ENCODE peak calls at places on chromosomes 4 and X, in eight cellular contexts. One of them, this sample, is unnamed.

GRCh38 chr4:156575430-156576073 is 396.0 kb downstream of the PDGFC start:
- DNase-seq in tibial artery: no peak
- DNase-seq in pancreas: no peak
- DNase-seq in fibroblast of the aortic adventitia: no peak
- DNase-seq in IMR-90: no peak
- DNase-seq in GM23338: peak
- DNase-seq in BJ: no peak
- DNase-seq in A549: no peak
- DNase-seq in this sample: no peak

GRCh38 chrX:15143825-15144121 is 126.1 kb downstream of the ASB9 start:
- DNase-seq in A549: no peak
- DNase-seq in fibroblast of the aortic adventitia: no peak
- DNase-seq in pancreas: no peak
- DNase-seq in tibial artery: no peak
- DNase-seq in GM23338: peak
- DNase-seq in IMR-90: no peak
- DNase-seq in BJ: no peak
- DNase-seq in this sample: no peak

GRCh38 chr4:186942745-186943606 is 219.3 kb upstream of the FAT1 start:
- DNase-seq in IMR-90: peak
- DNase-seq in fibroblast of the aortic adventitia: no peak
- DNase-seq in BJ: no peak
- DNase-seq in pancreas: no peak
- DNase-seq in A549: no peak
- DNase-seq in tibial artery: no peak
- DNase-seq in GM23338: no peak
- DNase-seq in this sample: no peak

GRCh38 chr4:88276952-88277710 is 7.2 kb downstream of the PPM1K start:
- DNase-seq in IMR-90: no peak
- DNase-seq in GM23338: peak
- DNase-seq in pancreas: no peak
- DNase-seq in fibroblast of the aortic adventitia: no peak
- DNase-seq in BJ: no peak
- DNase-seq in A549: no peak
- DNase-seq in tibial artery: no peak
- DNase-seq in this sample: no peak

GRCh38 chr4:65661469-65661868 is 8.8 kb downstream of the EPHA5 start:
- DNase-seq in BJ: no peak
- DNase-seq in fibroblast of the aortic adventitia: peak
- DNase-seq in pancreas: no peak
- DNase-seq in GM23338: peak
- DNase-seq in A549: no peak
- DNase-seq in IMR-90: no peak
- DNase-seq in tibial artery: no peak
- DNase-seq in this sample: no peak

GRCh38 chrX:40663880-40664630 is 16.7 kb upstream of the CXorf38 start:
- DNase-seq in A549: no peak
- DNase-seq in tibial artery: no peak
- DNase-seq in IMR-90: peak
- DNase-seq in fibroblast of the aortic adventitia: peak
- DNase-seq in pancreas: no peak
- DNase-seq in BJ: peak
- DNase-seq in GM23338: peak
- DNase-seq in this sample: no peak

GRCh38 chrX:54484666-54485065 is 11.4 kb downstream of the FGD1 start:
- DNase-seq in IMR-90: no peak
- DNase-seq in fibroblast of the aortic adventitia: peak
- DNase-seq in BJ: no peak
- DNase-seq in tibial artery: no peak
- DNase-seq in A549: no peak
- DNase-seq in GM23338: peak
- DNase-seq in pancreas: no peak
- DNase-seq in this sample: no peak

GRCh38 chr4:176547005-176547404 is 227.2 kb downstream of the SPCS3 start:
- DNase-seq in fibroblast of the aortic adventitia: peak
- DNase-seq in A549: no peak
- DNase-seq in IMR-90: peak
- DNase-seq in BJ: peak
- DNase-seq in pancreas: no peak
- DNase-seq in GM23338: no peak
- DNase-seq in tibial artery: no peak
- DNase-seq in this sample: peak

GRCh38 chrX:17038277-17038676 is 91.8 kb downstream of the REPS2 start:
- DNase-seq in A549: no peak
- DNase-seq in IMR-90: no peak
- DNase-seq in BJ: no peak
- DNase-seq in GM23338: no peak
- DNase-seq in pancreas: no peak
- DNase-seq in tibial artery: no peak
- DNase-seq in fibroblast of the aortic adventitia: no peak
- DNase-seq in this sample: no peak

GRCh38 chrX:17040711-17041110 is 94.3 kb downstream of the REPS2 start:
- DNase-seq in tibial artery: no peak
- DNase-seq in fibroblast of the aortic adventitia: no peak
- DNase-seq in A549: no peak
- DNase-seq in IMR-90: no peak
- DNase-seq in GM23338: no peak
- DNase-seq in BJ: no peak
- DNase-seq in pancreas: no peak
- DNase-seq in this sample: no peak

GRCh38 chrX:17036172-17036961 is 89.9 kb downstream of the REPS2 start:
- DNase-seq in BJ: no peak
- DNase-seq in GM23338: no peak
- DNase-seq in pancreas: no peak
- DNase-seq in A549: no peak
- DNase-seq in tibial artery: no peak
- DNase-seq in fibroblast of the aortic adventitia: no peak
- DNase-seq in IMR-90: no peak
- DNase-seq in this sample: no peak

GRCh38 chrX:17039826-17040225 is 93.4 kb downstream of the REPS2 start:
- DNase-seq in fibroblast of the aortic adventitia: peak
- DNase-seq in tibial artery: no peak
- DNase-seq in pancreas: no peak
- DNase-seq in A549: no peak
- DNase-seq in IMR-90: peak
- DNase-seq in GM23338: no peak
- DNase-seq in BJ: no peak
- DNase-seq in this sample: peak

DNA sequence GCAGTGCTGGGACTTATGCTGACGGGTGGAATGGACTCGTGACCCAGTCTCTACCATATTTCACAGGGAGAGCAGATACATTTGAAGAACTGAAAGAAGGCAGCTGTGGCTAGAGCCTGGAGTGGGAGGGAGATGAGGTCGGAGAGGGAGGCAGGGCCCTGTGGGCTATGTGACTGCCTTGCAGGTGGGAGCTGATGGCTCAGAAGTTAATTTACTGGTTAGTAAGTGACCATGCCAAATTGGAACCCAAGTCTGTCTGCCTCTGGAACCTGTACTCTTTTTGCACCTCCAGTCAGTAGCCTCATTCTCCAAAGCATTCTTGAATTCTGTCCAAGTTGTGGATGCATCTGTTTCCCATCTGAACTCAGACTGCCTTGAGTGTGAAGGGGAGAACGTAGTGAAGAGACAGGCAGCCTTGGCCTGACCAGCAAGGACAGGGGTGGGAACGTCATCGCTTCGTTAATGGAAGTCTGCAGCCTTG is 92.3 kb downstream of the REPS2 start:
- DNase-seq in tibial artery: no peak
- DNase-seq in GM23338: no peak
- DNase-seq in pancreas: no peak
- DNase-seq in A549: no peak
- DNase-seq in IMR-90: no peak
- DNase-seq in fibroblast of the aortic adventitia: peak
- DNase-seq in BJ: no peak
- DNase-seq in this sample: no peak
- TF ChIP-seq CTCF in tibial artery: no peak
- TF ChIP-seq CTCF in GM23338: no peak
- TF ChIP-seq CTCF in pancreas: no peak
- TF ChIP-seq CTCF in A549: no peak
- TF ChIP-seq CTCF in IMR-90: no peak
- TF ChIP-seq CTCF in fibroblast of the aortic adventitia: no peak
- TF ChIP-seq CTCF in BJ: no peak
- TF ChIP-seq CTCF in this sample: no peak

DNA sequence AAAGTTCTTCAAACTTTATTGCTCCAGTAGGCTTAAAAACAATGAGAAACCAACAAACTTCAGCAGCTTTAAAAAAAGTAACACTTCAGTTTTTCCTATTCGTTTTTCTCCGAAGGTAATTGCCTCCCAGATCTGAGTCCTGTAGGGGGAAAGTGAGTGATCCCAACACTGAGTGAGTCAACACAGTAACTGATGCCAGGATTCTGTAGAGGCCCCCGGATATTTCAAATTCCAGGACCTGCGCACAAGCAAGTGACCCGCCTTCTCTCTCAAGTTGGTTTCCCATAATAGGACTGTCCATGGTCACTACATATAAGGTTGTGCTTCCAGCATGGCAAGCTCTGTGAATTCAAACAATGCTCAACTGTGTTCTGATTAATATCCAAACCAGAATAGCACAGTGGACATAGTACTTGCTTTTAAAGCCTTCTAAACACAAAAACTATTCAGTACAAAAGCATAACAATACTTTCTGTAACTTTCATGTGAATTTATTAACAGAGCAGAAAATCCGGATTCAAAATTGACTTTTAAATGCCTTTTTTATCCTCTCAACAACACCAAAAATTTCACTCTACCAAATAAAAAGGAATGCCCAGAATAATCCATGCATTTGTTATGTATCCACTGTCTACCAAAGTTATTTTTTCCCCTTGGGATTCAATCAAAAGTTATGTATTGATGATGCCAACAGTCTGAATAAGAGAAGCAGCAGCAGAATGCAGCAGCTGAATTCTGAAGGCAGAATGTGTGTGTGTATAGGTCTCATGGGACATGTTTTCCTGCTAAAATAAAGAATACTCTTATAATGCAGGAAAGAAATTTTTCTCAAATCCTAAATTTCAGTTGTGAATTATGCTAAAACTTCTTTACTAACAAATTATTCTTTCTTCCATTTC is at the start of gene DMD:
- DNase-seq in IMR-90: peak
- DNase-seq in BJ: no peak
- DNase-seq in fibroblast of the aortic adventitia: peak
- DNase-seq in tibial artery: peak
- DNase-seq in pancreas: peak
- DNase-seq in A549: no peak
- DNase-seq in GM23338: peak
- DNase-seq in this sample: no peak
- H3K4me3 ChIP-seq in IMR-90: peak
- H3K4me3 ChIP-seq in BJ: no peak
- H3K4me3 ChIP-seq in fibroblast of the aortic adventitia: peak
- H3K4me3 ChIP-seq in tibial artery: peak
- H3K4me3 ChIP-seq in pancreas: no peak
- H3K4me3 ChIP-seq in A549: no peak
- H3K4me3 ChIP-seq in GM23338: no peak
- H3K4me3 ChIP-seq in this sample: no peak

GRCh38 chr4:122221322-122221721 is 69.2 kb downstream of the BLTP1 start:
- DNase-seq in A549: no peak
- DNase-seq in tibial artery: no peak
- DNase-seq in pancreas: no peak
- DNase-seq in IMR-90: no peak
- DNase-seq in BJ: no peak
- DNase-seq in fibroblast of the aortic adventitia: no peak
- DNase-seq in GM23338: no peak
- DNase-seq in this sample: no peak

GRCh38 chr4:122219356-122219755 is 67.2 kb downstream of the BLTP1 start:
- DNase-seq in pancreas: no peak
- DNase-seq in GM23338: no peak
- DNase-seq in fibroblast of the aortic adventitia: no peak
- DNase-seq in tibial artery: no peak
- DNase-seq in IMR-90: no peak
- DNase-seq in BJ: no peak
- DNase-seq in A549: no peak
- DNase-seq in this sample: no peak

GRCh38 chr4:122227202-122227601 is 75.1 kb downstream of the BLTP1 start:
- DNase-seq in BJ: no peak
- DNase-seq in pancreas: no peak
- DNase-seq in fibroblast of the aortic adventitia: no peak
- DNase-seq in tibial artery: no peak
- DNase-seq in IMR-90: no peak
- DNase-seq in GM23338: no peak
- DNase-seq in A549: no peak
- DNase-seq in this sample: no peak

GRCh38 chr4:122229857-122230256 is 77.7 kb downstream of the BLTP1 start:
- DNase-seq in GM23338: no peak
- DNase-seq in BJ: no peak
- DNase-seq in tibial artery: no peak
- DNase-seq in pancreas: no peak
- DNase-seq in A549: no peak
- DNase-seq in fibroblast of the aortic adventitia: no peak
- DNase-seq in IMR-90: no peak
- DNase-seq in this sample: no peak

DNA sequence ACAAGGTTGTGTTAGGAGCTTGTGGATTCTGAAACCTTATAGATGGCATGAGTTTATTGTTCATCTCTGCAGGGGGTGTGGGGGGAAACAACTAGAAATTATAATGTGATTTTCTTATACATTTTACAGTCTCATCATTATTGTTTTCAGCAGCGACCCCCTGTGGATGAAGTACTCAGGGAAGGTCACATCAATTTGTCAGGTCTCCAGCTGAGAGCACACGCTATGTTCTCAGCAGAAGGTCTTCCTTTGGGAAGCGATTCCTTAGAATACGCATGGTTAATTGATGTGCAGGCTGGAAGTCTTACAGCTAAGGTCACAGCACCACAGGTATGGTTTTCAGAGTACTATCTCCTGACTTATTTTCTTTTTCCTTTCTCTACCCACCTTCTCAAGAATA is 72.2 kb downstream of the BLTP1 start:
- DNase-seq in A549: peak
- DNase-seq in pancreas: no peak
- DNase-seq in BJ: no peak
- DNase-seq in IMR-90: peak
- DNase-seq in GM23338: peak
- DNase-seq in fibroblast of the aortic adventitia: peak
- DNase-seq in tibial artery: no peak
- DNase-seq in this sample: no peak
- TF ChIP-seq CTCF in A549: no peak
- TF ChIP-seq CTCF in pancreas: no peak
- TF ChIP-seq CTCF in BJ: peak
- TF ChIP-seq CTCF in IMR-90: peak
- TF ChIP-seq CTCF in GM23338: peak
- TF ChIP-seq CTCF in fibroblast of the aortic adventitia: peak
- TF ChIP-seq CTCF in tibial artery: no peak
- TF ChIP-seq CTCF in this sample: peak

DNA sequence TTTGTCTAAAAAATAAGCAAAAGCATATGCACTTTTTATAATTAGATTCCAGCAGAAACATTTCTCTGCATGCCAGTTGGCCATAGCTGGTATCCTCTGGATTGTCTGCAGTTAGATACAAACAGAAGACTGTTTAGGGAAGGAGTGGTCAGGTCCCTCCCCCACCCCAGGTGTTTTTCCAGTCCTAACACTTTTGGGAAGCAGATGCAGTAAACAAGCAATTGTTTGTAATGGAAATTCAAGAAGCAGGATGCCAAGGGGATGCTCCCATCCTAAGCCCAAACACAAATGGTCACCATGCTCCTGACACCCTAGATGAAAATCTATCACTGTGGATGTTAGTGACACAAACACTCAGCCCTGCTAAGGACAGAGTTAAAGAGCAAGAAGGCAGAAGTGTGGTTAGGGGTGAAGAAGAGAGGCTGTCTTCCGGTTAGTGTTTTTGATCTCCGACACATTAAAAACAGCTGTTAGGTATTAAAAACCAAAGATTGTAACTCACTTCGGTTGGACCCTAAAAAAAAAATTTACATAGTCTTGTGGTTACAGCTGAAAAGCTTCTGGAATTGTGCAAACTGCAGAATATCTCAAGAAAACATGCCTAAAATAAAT is 7.9 kb downstream of the LEF1 start:
- DNase-seq in A549: no peak
- DNase-seq in pancreas: no peak
- DNase-seq in fibroblast of the aortic adventitia: no peak
- DNase-seq in GM23338: peak
- DNase-seq in tibial artery: no peak
- DNase-seq in BJ: no peak
- DNase-seq in IMR-90: no peak
- DNase-seq in this sample: no peak
- H3K4me3 ChIP-seq in A549: no peak
- H3K4me3 ChIP-seq in pancreas: no peak
- H3K4me3 ChIP-seq in fibroblast of the aortic adventitia: no peak
- H3K4me3 ChIP-seq in GM23338: peak
- H3K4me3 ChIP-seq in tibial artery: no peak
- H3K4me3 ChIP-seq in BJ: no peak
- H3K4me3 ChIP-seq in IMR-90: no peak
- H3K4me3 ChIP-seq in this sample: no peak